ENCODE peak calls at places on chromosomes 4 and X, in ten cellular contexts. A is thyroid gland, Z is testis, E is heart left ventricle, H is A549, G is gastrocnemius medialis, K is spleen, F is HCT116, R is suprapubic skin, V is ovary. P is an unnamed sample. For H3K4me1, the result is how much of the 10 kb centered on the place peaks cover.

GRCh38 chr4:149676076-149676475 is 139.6 kb downstream of the IQCM start:
- DNase-seq in A (no peak), Z (no peak), E (no peak), H (no peak), G (no peak), K (no peak), F (no peak), R (no peak), V (no peak), P (no peak)

GRCh38 chr4:98433608-98434198 is 172.5 kb downstream of the RAP1GDS1 start:
- DNase-seq in A (no peak), Z (no peak), E (no peak), H (no peak), G (no peak), K (no peak), F (no peak), R (no peak), V (no peak), P (no peak)

GRCh38 chrX:46456125-46456922 is 88.9 kb downstream of the ZNF674 start:
- DNase-seq in A (no peak), Z (no peak), E (no peak), H (no peak), G (no peak), K (no peak), F (no peak), R (no peak), V (no peak), P (no peak)

GRCh38 chr4:29539226-29539625 is 1180.9 kb upstream of the PCDH7 start:
- DNase-seq in A (no peak), Z (no peak), E (no peak), H (no peak), G (no peak), K (no peak), F (no peak), R (no peak), V (no peak), P (no peak)

GRCh38 chr4:11543710-11544109 is 115.0 kb upstream of the HS3ST1 start:
- DNase-seq in A (no peak), Z (no peak), E (no peak), H (peak), G (no peak), K (no peak), F (peak), R (no peak), V (no peak), P (no peak)

GRCh38 chrX:23317799-23318724 is 16.6 kb upstream of the PTCHD1 start:
- DNase-seq in A (peak), Z (peak), E (no peak), H (peak), G (no peak), K (no peak), F (no peak), R (no peak), V (no peak), P (no peak)

GRCh38 chrX:20143539-20143938 is 1.9 kb upstream of the EIF1AX start:
- DNase-seq in A (no peak), Z (no peak), E (no peak), H (peak), G (no peak), K (no peak), F (no peak), R (no peak), V (no peak), P (no peak)

GRCh38 chrX:96407043-96407442 is 277.6 kb upstream of the DIAPH2 start:
- DNase-seq in A (peak), Z (peak), E (no peak), H (peak), G (no peak), K (no peak), F (no peak), R (no peak), V (peak), P (peak)

GRCh38 chrX:40099046-40099968 is 1.5 kb upstream of the BCOR start:
- DNase-seq in A (peak), Z (peak), E (peak), H (no peak), G (no peak), K (peak), F (no peak), R (no peak), V (peak), P (peak)

GRCh38 chr4:105145059-105145912 is 1.4 kb upstream of the TET2 start:
- DNase-seq in A (no peak), Z (no peak), E (no peak), H (no peak), G (no peak), K (no peak), F (no peak), R (no peak), V (no peak), P (no peak)

GRCh38 chr4:128338634-128339355 is 51.2 kb upstream of the PGRMC2 start:
- DNase-seq in A (no peak), Z (no peak), E (no peak), H (peak), G (no peak), K (no peak), F (no peak), R (no peak), V (no peak), P (no peak)

GRCh38 chrX:130098202-130098552 is 12.1 kb downstream of the ELF4 start:
- DNase-seq in A (no peak), Z (no peak), E (no peak), H (no peak), G (no peak), K (no peak), F (no peak), R (no peak), V (no peak), P (no peak)

GRCh38 chr4:186078977-186079697 is 10.2 kb downstream of the TLR3 start:
- DNase-seq in A (no peak), Z (no peak), E (no peak), H (no peak), G (no peak), K (no peak), F (no peak), R (no peak), V (no peak), P (no peak)

GRCh38 chrX:25544641-25545040 is 528.9 kb upstream of the ARX start:
- DNase-seq in A (no peak), Z (no peak), E (no peak), H (no peak), G (no peak), K (no peak), F (no peak), R (no peak), V (no peak), P (no peak)

GRCh38 chr4:128862608-128863313 is 53.3 kb downstream of the JADE1 start:
- DNase-seq in A (no peak), Z (no peak), E (no peak), H (peak), G (no peak), K (peak), F (no peak), R (no peak), V (no peak), P (no peak)

GRCh38 chr4:22483551-22483981 is 32.3 kb downstream of the ADGRA3 start:
- DNase-seq in A (no peak), Z (no peak), E (no peak), H (no peak), G (no peak), K (no peak), F (no peak), R (no peak), V (no peak), P (no peak)

GRCh38 chr4:166498541-166498940 is 625.5 kb downstream of the TLL1 start:
- DNase-seq in A (no peak), Z (no peak), E (no peak), H (no peak), G (no peak), K (no peak), F (no peak), R (no peak), V (no peak), P (no peak)

GRCh38 chr4:99165978-99166377 is 21.9 kb upstream of the ADH4 start:
- DNase-seq in A (no peak), Z (no peak), E (no peak), H (no peak), G (no peak), K (no peak), F (no peak), R (no peak), V (no peak), P (no peak)

GRCh38 chr4:5165419-5166369 is 114.4 kb downstream of the STK32B start:
- DNase-seq in A (no peak), Z (no peak), E (no peak), H (no peak), G (no peak), K (no peak), F (no peak), R (no peak), V (no peak), P (no peak)

GRCh38 chrX:130915302-130915701 is 12.3 kb upstream of the ENOX2 start:
- DNase-seq in A (no peak), Z (no peak), E (no peak), H (no peak), G (no peak), K (no peak), F (no peak), R (no peak), V (no peak), P (no peak)

GRCh38 chrX:119549327-119550016 is 15.7 kb downstream of the STEEP1 start:
- DNase-seq in A (no peak), Z (no peak), E (no peak), H (no peak), G (no peak), K (no peak), F (no peak), R (no peak), V (no peak), P (no peak)

GRCh38 chr4:76233967-76234678 is 17.4 kb upstream of the FAM47E start:
- DNase-seq in A (peak), Z (peak), E (no peak), H (peak), G (no peak), K (no peak), F (peak), R (no peak), V (no peak), P (no peak)

GRCh38 chrX:53374222-53374820 is 48.1 kb downstream of the SMC1A start:
- DNase-seq in A (no peak), Z (no peak), E (no peak), H (no peak), G (no peak), K (no peak), F (no peak), R (no peak), V (no peak), P (no peak)

GRCh38 chr4:12393631-12394262 is 965.1 kb upstream of the HS3ST1 start:
- DNase-seq in A (no peak), Z (no peak), E (no peak), H (no peak), G (no peak), K (no peak), F (no peak), R (no peak), V (no peak), P (no peak)

GRCh38 chrX:119429471-119429870 is 30.3 kb downstream of the SLC25A43 start:
- DNase-seq in A (no peak), Z (no peak), E (no peak), H (no peak), G (no peak), K (no peak), F (no peak), R (no peak), V (no peak), P (no peak)

GRCh38 chr4:54229631-54230478 is 762 bp downstream of the PDGFRA start:
- DNase-seq in A (no peak), Z (no peak), E (no peak), H (no peak), G (no peak), K (no peak), F (no peak), R (no peak), V (peak), P (peak)

GRCh38 chrX:106698693-106699092 is 27.8 kb upstream of the RNF128 start:
- DNase-seq in A (no peak), Z (no peak), E (no peak), H (no peak), G (no peak), K (no peak), F (no peak), R (no peak), V (no peak), P (no peak)

GRCh38 chr4:158710814-158711213 is 12.4 kb downstream of the PPID start:
- DNase-seq in A (no peak), Z (no peak), E (no peak), H (peak), G (no peak), K (no peak), F (no peak), R (no peak), V (no peak), P (no peak)

GRCh38 chrX:6968231-6968630 is 179.3 kb upstream of the STS start:
- DNase-seq in A (no peak), Z (no peak), E (no peak), H (no peak), G (no peak), K (no peak), F (no peak), R (no peak), V (no peak), P (no peak)

DNA sequence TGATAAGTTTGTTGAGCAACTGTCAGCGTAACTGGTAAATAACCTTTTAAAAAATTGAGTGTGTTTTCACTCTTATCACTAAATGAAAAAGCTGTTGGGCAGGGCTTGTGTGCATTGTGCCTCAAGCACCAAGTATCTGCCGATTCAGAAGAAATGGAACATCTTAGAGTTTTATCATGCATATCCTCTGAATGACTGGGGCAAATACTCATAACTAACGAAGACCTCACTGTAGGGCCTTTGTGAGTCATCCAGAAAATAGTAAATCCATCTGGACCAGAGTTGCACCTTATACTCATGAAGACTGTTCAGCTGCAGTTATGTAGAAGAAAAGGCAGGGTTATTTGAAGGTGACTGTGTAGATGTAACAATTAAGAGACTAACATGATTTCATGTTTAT is 222.1 kb downstream of the CAMK2D start:
- DNase-seq in A (no peak), Z (no peak), E (no peak), H (no peak), G (no peak), K (no peak), F (peak), R (no peak), V (no peak), P (no peak)
- H3K4me1 ChIP-seq in A (under half), Z (under half), E (under half), H (under half), G (under half), K (under half), F (under half), R (under half), V (under half), P (under half)

DNA sequence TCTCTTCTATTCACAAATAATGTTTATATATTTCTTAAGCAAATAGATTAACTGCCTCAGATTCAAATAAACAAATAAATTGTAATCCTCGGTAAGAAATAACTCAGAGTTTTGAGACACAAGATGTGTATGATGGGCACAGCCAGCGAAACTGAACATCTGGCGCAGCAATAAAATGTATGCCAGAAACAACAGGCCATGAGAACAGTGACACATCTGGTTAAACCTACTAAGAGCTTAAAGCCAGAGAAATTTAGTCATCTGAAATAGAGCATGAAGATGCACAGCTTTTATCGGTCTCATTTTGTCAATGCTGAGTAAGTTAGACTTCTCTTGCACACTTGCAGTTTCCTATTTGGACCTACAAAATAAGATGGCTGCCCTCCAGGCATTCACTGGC is 1444.1 kb downstream of the PCDH18 start:
- DNase-seq in A (no peak), Z (no peak), E (no peak), H (no peak), G (no peak), K (no peak), F (no peak), R (no peak), V (no peak), P (no peak)
- H3K27ac ChIP-seq in A (no peak), Z (no peak), E (no peak), H (no peak), G (no peak), K (no peak), F (no peak), R (no peak), V (no peak), P (no peak)

DNA sequence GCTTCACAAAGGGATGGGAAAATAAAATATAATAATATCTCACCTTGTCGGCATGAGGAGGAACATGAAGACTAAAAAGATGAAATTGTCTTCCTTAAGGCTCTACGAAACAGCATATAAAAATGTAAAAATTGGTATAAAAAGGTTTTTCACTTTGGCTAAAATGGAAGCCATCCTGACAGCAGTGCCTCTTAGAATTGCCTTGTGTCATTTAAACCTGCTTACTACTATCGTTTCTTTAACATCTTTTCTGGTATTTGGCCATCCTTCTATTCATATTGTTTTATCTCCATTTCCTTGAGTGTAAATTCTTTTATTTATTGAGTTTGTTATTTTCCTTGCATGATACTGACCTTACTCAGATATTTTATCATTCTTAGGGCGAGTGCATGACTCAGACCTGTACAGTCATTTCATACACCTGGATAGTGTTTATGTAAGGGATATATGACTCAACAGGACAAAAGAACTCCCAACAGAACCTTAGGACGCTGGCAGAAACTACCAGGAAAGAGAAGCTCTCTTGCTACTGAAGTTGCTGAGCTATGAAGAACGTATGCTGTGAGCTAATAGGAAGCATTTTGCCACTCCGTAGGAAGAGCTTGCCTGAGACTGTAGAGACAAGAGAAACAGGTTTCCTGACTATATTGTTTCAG is 5.8 kb upstream of the CDKN2AIP start:
- DNase-seq in A (no peak), Z (no peak), E (no peak), H (peak), G (no peak), K (no peak), F (peak), R (no peak), V (no peak), P (no peak)
- TF ChIP-seq POLR2A in A (no peak), Z (no peak), E (no peak), H (no peak), G (no peak), K (no peak), F (no peak), R (no peak), V (no peak), P (no peak)

DNA sequence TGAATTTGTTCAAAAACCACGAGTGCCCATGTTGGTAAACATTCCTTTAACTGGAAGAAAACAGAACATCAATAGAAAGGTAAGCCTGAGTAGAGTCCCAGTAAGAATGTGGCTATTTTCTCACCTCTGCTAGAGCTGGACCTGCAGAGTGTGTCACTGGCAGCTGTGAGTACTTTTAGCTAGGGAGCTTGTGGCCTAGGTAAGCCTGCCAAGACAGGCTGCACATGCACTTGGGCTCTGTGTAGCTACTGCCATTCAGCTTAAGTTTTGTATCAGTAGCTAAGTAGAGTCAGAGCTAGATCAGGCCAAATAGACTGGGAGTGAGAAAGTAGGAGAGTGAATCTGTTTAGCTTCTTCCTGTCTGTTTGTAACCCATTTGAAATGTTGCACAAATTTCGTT is 35.3 kb downstream of the RBPJ start:
- DNase-seq in A (peak), Z (no peak), E (no peak), H (no peak), G (no peak), K (no peak), F (no peak), R (no peak), V (no peak), P (no peak)
- H3K4me1 ChIP-seq in A (under half), Z (under half), E (under half), H (under half), G (under half), K (under half), F (under half), R (under half), V (under half), P (under half)

GRCh38 chr4:48015678-48016077 is 803 bp downstream of the CNGA1 start:
- DNase-seq in A (no peak), Z (no peak), E (no peak), H (no peak), G (no peak), K (no peak), F (no peak), R (no peak), V (no peak), P (no peak)

GRCh38 chr4:48017108-48017527 is 546 bp downstream of the NIPAL1 start:
- DNase-seq in A (peak), Z (peak), E (peak), H (peak), G (peak), K (peak), F (peak), R (peak), V (no peak), P (peak)

GRCh38 chr4:48016141-48017107 is at the start of the genes CNGA1 and NIPAL1:
- DNase-seq in A (peak), Z (peak), E (peak), H (peak), G (peak), K (peak), F (peak), R (peak), V (peak), P (peak)

GRCh38 chr4:48012819-48013218 is 3.7 kb downstream of the CNGA1 start:
- DNase-seq in A (no peak), Z (no peak), E (no peak), H (no peak), G (no peak), K (no peak), F (no peak), R (no peak), V (no peak), P (no peak)

DNA sequence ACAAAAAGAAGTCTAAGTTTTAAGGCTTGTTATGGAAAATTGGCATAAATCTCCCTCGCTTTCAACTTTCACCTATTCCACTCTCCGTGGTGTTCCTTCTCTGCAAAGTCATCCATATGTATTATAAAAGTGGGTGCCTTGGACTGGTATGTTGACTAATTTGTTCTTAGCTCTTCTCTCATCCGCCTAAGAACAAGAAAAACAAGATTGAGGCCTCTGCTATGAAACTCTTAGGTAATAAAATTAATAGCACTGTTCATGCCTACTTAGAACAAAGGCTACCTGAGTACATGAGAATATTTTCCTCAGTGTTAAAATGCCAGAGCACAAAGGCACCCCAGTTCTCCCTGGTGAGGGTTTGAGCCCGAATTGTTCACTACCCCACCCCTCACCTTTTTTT is 1.3 kb downstream of the CNGA1 start:
- DNase-seq in A (no peak), Z (no peak), E (no peak), H (no peak), G (no peak), K (no peak), F (no peak), R (no peak), V (no peak), P (no peak)
- H3K27ac ChIP-seq in A (no peak), Z (no peak), E (no peak), H (no peak), G (no peak), K (no peak), F (no peak), R (peak), V (no peak), P (no peak)

P was measured in uterus.